ENCODE peak calls at places on chromosome 22, in nine cellular contexts. Y, X, V, A, C, Z, G, D and P are unnamed samples.

GRCh38 chr22:44193537-44193896 is 12.8 kb downstream of the PARVG start:
- DNase-seq in Y (no peak), A (no peak), Z (peak), C (no peak), G (no peak), D (no peak), V (no peak), X (no peak), P (no peak)

GRCh38 chr22:48975886-48976285 is 851.8 kb downstream of the BRD1 start:
- DNase-seq in V (no peak), X (no peak), Y (no peak), D (no peak), A (no peak), G (no peak), C (no peak), Z (no peak), P (no peak)

GRCh38 chr22:40212126-40212525 is 34.4 kb downstream of the TNRC6B start:
- DNase-seq in Y (no peak), G (no peak), D (no peak), A (no peak), C (no peak), X (no peak), V (peak), Z (no peak), P (no peak)

GRCh38 chr22:29485448-29485847 is 5.4 kb downstream of the NEFH start:
- DNase-seq in Y (no peak), X (no peak), Z (no peak), A (no peak), C (no peak), V (no peak), D (no peak), G (no peak), P (no peak)

GRCh38 chr22:29343313-29343805 is 27.9 kb upstream of the RASL10A start:
- DNase-seq in D (no peak), Y (peak), G (peak), A (no peak), V (peak), Z (peak), X (peak), C (peak), P (no peak)

GRCh38 chr22:20867179-20868099 is 8.6 kb downstream of the SNAP29 start:
- DNase-seq in X (peak), G (peak), Z (no peak), Y (no peak), V (peak), A (no peak), D (no peak), C (no peak), P (no peak)

GRCh38 chr22:46649176-46650077 is 29.2 kb downstream of the GRAMD4 start:
- DNase-seq in G (peak), Z (no peak), V (no peak), Y (no peak), A (no peak), C (no peak), X (peak), D (peak), P (no peak)

GRCh38 chr22:25081409-25081824 is 118.2 kb upstream of the CRYBB3 start:
- DNase-seq in C (no peak), A (no peak), Z (peak), G (peak), D (no peak), Y (no peak), V (no peak), X (no peak), P (no peak)

GRCh38 chr22:50734986-50735738 is 2.8 kb upstream of the ACR start:
- DNase-seq in Z (no peak), V (no peak), X (peak), G (no peak), D (no peak), C (no peak), Y (no peak), A (peak), P (no peak)

GRCh38 chr22:48102581-48102980 is 1340.1 kb downstream of the TBC1D22A start:
- DNase-seq in X (no peak), D (no peak), A (no peak), G (no peak), Y (no peak), C (no peak), Z (no peak), V (no peak), P (no peak)

GRCh38 chr22:23749747-23750373 is 1.1 kb downstream of the ZNF70 start:
- DNase-seq in A (no peak), X (no peak), C (peak), D (no peak), Z (no peak), V (peak), G (no peak), Y (no peak), P (no peak)
- H3K4me3 ChIP-seq in A (peak), X (peak), C (peak), D (peak), Z (peak), V (peak), G (peak), Y (peak), P (peak)

GRCh38 chr22:38214248-38215056 is 12.7 kb downstream of the MAFF start:
- DNase-seq in Y (no peak), G (peak), C (peak), A (peak), X (peak), Z (peak), D (no peak), V (peak), P (no peak)
- TF ChIP-seq CTCF in Y (no peak), G (no peak), C (no peak), A (peak), X (peak), Z (peak), D (no peak), V (no peak), P (peak)

DNA sequence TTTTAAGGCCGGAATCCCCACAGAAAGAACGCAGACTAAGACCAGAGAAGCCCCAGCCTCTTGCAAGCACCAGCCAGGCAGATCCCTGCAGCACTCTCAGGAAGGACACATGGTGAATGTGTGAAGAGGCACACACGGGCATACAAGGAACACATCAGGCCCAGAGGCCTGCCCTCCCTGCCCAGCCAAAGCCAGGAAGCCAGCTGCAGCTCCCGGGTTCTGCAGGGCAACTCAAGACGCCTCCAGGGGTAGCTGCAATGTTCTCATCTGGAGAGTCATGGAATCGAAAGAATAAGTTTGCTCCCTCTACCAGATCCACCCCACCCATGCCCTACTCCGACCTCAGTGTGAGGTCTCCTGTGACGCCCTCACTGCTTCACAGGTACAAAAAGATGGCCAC is 2.3 kb downstream of the DGCR2 start:
- DNase-seq in A (peak), Y (no peak), X (no peak), G (no peak), C (no peak), D (no peak), V (no peak), Z (no peak), P (no peak)
- H3K4me3 ChIP-seq in A (no peak), Y (no peak), X (peak), G (no peak), C (no peak), D (no peak), V (no peak), Z (no peak), P (no peak)

GRCh38 chr22:37225481-37225880 is 13.2 kb upstream of the SSTR3 start:
- DNase-seq in V (no peak), G (no peak), Y (no peak), X (no peak), A (peak), D (no peak), C (peak), Z (no peak), P (no peak)
- TF ChIP-seq CTCF in V (no peak), G (no peak), Y (peak), X (no peak), A (no peak), D (peak), C (no peak), Z (peak), P (peak)